ENCODE peak calls at places on chromosomes 6 and 20, in seven cellular contexts. J is uterus, P is transverse colon, H is thyroid gland, S is adrenal gland, K is stomach, N is breast epithelium. Y is an unnamed sample.

GRCh38 chr6:12403946-12404647 is 113.9 kb downstream of the EDN1 start:
- DNase-seq in J (no peak), P (no peak), H (no peak), S (no peak), K (no peak), N (no peak), Y (no peak)

GRCh38 chr6:107692351-107692750 is 131.8 kb downstream of the SCML4 start:
- DNase-seq in J (no peak), P (no peak), H (no peak), S (no peak), K (no peak), N (no peak), Y (no peak)

GRCh38 chr20:49999329-49999728 is 16.5 kb downstream of the SNAI1 start:
- DNase-seq in J (no peak), P (no peak), H (no peak), S (no peak), K (no peak), N (no peak), Y (no peak)

GRCh38 chr20:61246269-61246668 is 5.8 kb upstream of the CDH4 start:
- DNase-seq in J (no peak), P (no peak), H (no peak), S (no peak), K (no peak), N (no peak), Y (no peak)

GRCh38 chr6:12024715-12025434 is 12.8 kb downstream of the HIVEP1 start:
- DNase-seq in J (no peak), P (no peak), H (no peak), S (no peak), K (no peak), N (no peak), Y (no peak)

GRCh38 chr6:104699598-104700329 is 160.0 kb downstream of the HACE1 start:
- DNase-seq in J (no peak), P (no peak), H (no peak), S (no peak), K (no peak), N (no peak), Y (no peak)

GRCh38 chr6:56708810-56709597 is 66.3 kb upstream of the DST start:
- DNase-seq in J (no peak), P (no peak), H (no peak), S (no peak), K (no peak), N (no peak), Y (no peak)

GRCh38 chr6:99434702-99435530 is 9.8 kb upstream of the PNISR start:
- DNase-seq in J (no peak), P (no peak), H (no peak), S (no peak), K (no peak), N (no peak), Y (no peak)

GRCh38 chr20:24721891-24722530 is 227.1 kb upstream of the CST7 start:
- DNase-seq in J (no peak), P (no peak), H (no peak), S (no peak), K (no peak), N (peak; percentile 7), Y (no peak)

GRCh38 chr6:551405-551804 is 105.5 kb downstream of the HUS1B start:
- DNase-seq in J (no peak), P (no peak), H (no peak), S (peak; percentile 57), K (no peak), N (no peak), Y (no peak)

DNA sequence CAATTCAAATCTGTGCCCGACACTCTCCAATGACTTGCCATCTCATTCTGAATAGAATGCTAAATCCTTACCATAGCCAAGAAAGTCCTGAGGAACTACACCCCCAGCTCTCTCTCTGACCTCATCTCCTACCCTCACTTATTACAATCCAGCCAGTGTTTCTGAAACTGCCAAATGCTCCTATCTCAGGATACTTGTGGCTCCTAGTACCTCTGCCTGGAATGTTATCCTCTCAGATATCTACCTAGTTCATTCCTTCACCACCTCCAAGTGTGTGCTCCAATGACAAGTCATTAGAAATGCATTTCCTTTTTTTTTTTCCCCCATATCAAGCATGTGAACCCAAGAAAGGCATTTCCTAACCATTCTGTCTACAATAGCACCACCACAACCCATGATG is 24.4 kb downstream of the ZNF184 start:
- DNase-seq in J (no peak), P (no peak), H (no peak), S (no peak), K (no peak), N (no peak), Y (no peak)
- H3K9me3 ChIP-seq in J (no peaks in the 10 kb centered on the region), P (peaks cover 65% of the 10 kb centered on the region), H (peaks cover 5% of the 10 kb centered on the region), S (peaks cover 60% of the 10 kb centered on the region), K (peaks cover 35% of the 10 kb centered on the region), N (peaks cover 36% of the 10 kb centered on the region), Y (peaks cover 90% of the 10 kb centered on the region)

DNA sequence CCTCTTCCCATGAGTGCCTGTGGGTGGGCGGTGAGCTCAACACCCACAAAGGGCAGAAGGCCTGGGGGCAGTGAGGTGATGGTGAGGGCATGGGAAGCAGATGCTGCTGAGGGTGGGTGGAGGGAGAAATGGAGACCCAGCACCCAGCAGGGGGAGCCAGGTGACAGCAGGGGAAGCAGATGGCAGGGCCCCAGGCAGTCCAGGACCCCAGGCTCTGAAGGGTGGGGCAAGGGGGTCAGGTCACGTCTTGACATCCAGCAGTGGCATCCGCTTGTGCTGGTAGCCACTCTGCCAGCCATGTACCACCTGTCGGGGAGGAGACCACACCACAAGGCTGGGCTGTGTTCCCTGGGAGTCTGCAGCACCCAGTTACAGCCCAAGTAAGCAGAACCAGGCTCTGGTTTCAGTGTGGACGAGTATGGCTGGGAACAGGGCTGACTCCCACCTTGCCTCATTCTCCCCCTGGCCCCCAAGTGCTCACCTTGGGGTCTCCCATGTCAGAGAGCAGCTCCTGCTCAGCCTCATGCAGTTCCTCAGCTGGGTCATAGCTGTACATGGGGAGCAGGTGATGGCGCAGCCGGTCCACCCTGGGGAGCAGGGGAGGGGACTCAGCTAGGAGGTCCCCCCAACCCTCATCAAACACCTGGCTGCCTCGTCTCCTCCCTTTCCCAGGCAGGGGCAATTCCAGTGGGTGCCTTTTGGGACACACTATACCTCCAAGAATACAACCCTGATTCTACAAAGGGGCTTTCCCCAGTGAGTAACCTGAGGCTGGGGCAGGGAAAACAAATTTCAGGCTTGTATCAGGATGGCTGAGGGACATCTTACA is 2.0 kb downstream of the SMIM29 start:
- DNase-seq in J (no peak), P (no peak), H (no peak), S (no peak), K (no peak), N (no peak), Y (peak; percentile 61)
- TF ChIP-seq POLR2A in J (no peak), P (no peak), H (no peak), S (no peak), K (no peak), N (no peak), Y (no peak)

DNA sequence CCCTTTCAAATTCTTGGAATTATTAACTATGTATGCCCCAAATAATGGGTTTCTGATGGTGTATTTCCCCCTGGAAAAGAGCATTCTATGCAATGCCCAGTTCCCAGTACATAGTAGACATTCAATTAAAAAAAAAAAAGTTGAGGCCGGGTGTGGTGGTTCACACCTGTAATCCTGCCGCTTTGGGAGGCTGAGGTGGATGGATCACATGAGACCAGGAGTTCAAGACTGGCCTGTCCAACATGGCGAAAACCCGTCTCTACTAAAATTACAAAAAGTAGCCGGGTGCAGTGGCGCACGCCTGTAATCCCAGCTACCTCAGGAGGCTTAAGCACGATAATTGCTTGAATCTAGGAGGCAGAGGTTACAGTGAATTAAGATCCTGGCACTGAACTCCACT is 83.3 kb upstream of the ZNF217 start:
- DNase-seq in J (no peak), P (no peak), H (no peak), S (no peak), K (no peak), N (no peak), Y (no peak)
- H3K4me1 ChIP-seq in J (no peaks in the 10 kb centered on the region), P (peaks cover 5% of the 10 kb centered on the region), H (peaks cover 19% of the 10 kb centered on the region), S (peaks cover 22% of the 10 kb centered on the region), K (peaks cover 21% of the 10 kb centered on the region), N (no peaks in the 10 kb centered on the region), Y (peaks cover 4% of the 10 kb centered on the region)

GRCh38 chr6:97187951-97188350 is 95.1 kb downstream of the MMS22L start:
- DNase-seq in J (no peak), P (no peak), H (no peak), S (no peak), K (no peak), N (no peak), Y (no peak)
- H3K9me3 ChIP-seq in J (no peaks in the 10 kb centered on the region), P (no peaks in the 10 kb centered on the region), H (no peaks in the 10 kb centered on the region), S (no peaks in the 10 kb centered on the region), K (no peaks in the 10 kb centered on the region), N (no peaks in the 10 kb centered on the region), Y (no peaks in the 10 kb centered on the region)

Y was measured in heart left ventricle.